ENCODE peak calls at places on chromosomes 4 and X, in ten cellular contexts. X is Right ventricle myocardium inferior; E is AG04449; V is astrocyte of the cerebellum; O is right lobe of liver; C is stimulated activated CD4-positive, alpha-beta T cell treated with anti-CD3 and anti-CD28 coated beads, Interleukin-4, amount 100 ng/mL, for 24 hours; I is H4; P is substantia nigra; U is sigmoid colon; N is foreskin keratinocyte. D is an unnamed sample.

GRCh38 chrX:21770631-21771321 is 12.9 kb upstream of the SMPX start:
- DNase-seq in X (no peak), E (no peak), V (no peak), O (peak; percentile 18), C (no peak), I (peak; percentile 88), P (no peak), U (no peak), N (no peak), D (no peak)

GRCh38 chr4:37737456-37737855 is 51.3 kb upstream of the RELL1 start:
- DNase-seq in X (no peak), E (peak; percentile 14), V (no peak), O (no peak), C (no peak), I (no peak), P (no peak), U (no peak), N (peak; percentile 73), D (no peak)

GRCh38 chr4:37728064-37728463 is 41.9 kb upstream of the RELL1 start:
- DNase-seq in X (no peak), E (no peak), V (no peak), O (no peak), C (no peak), I (no peak), P (no peak), U (no peak), N (peak; percentile 53), D (no peak)

GRCh38 chr4:150280975-150281374 is 202.7 kb downstream of the DCLK2 start:
- DNase-seq in X (no peak), E (no peak), V (no peak), O (no peak), C (no peak), I (no peak), P (no peak), U (no peak), N (peak; percentile 22), D (no peak)

GRCh38 chr4:149823770-149824221 is 8.2 kb upstream of the IQCM start:
- DNase-seq in X (no peak), E (peak; percentile 52), V (peak; percentile 58), O (no peak), C (no peak), I (peak; percentile 60), P (no peak), U (no peak), N (peak; percentile 86), D (no peak)

GRCh38 chr4:74823194-74823593 is 28.9 kb upstream of the BTC start:
- DNase-seq in X (no peak), E (no peak), V (no peak), O (no peak), C (no peak), I (no peak), P (no peak), U (no peak), N (no peak), D (no peak)

GRCh38 chrX:141220342-141221008 is 21.8 kb downstream of the SPANXC start:
- DNase-seq in X (no peak), E (peak; percentile 14), V (peak; percentile 70), O (no peak), C (no peak), I (peak; percentile 73), P (no peak), U (no peak), N (peak; percentile 71), D (no peak)

GRCh38 chr4:183541081-183542045 is 36.5 kb downstream of the ING2 start:
- DNase-seq in X (no peak), E (no peak), V (no peak), O (no peak), C (no peak), I (no peak), P (no peak), U (no peak), N (no peak), D (no peak)

GRCh38 chr4:47936336-47936735 is 22.0 kb upstream of the NFXL1 start:
- DNase-seq in X (no peak), E (no peak), V (no peak), O (no peak), C (no peak), I (no peak), P (no peak), U (no peak), N (no peak), D (no peak)

GRCh38 chr4:26719954-26720552 is 136.2 kb downstream of the TBC1D19 start:
- DNase-seq in X (no peak), E (no peak), V (no peak), O (no peak), C (no peak), I (peak; percentile 35), P (no peak), U (no peak), N (no peak), D (no peak)

GRCh38 chrX:11113731-11114130 is 2.6 kb downstream of the HCCS start:
- DNase-seq in X (no peak), E (no peak), V (no peak), O (no peak), C (no peak), I (no peak), P (no peak), U (no peak), N (peak; percentile 37), D (no peak)

GRCh38 chr4:80073362-80074008 is 456 bp upstream of the ANTXR2 start:
- DNase-seq in X (peak; percentile 45), E (no peak), V (no peak), O (no peak), C (peak; percentile 11), I (no peak), P (no peak), U (no peak), N (no peak), D (no peak)

GRCh38 chr4:76892601-76893000 is 5.3 kb downstream of the SOWAHB start:
- DNase-seq in X (no peak), E (no peak), V (no peak), O (no peak), C (no peak), I (no peak), P (no peak), U (no peak), N (peak; percentile 94), D (no peak)

GRCh38 chr4:166972071-166972470 is 262.2 kb downstream of the SPOCK3 start:
- DNase-seq in X (no peak), E (no peak), V (no peak), O (no peak), C (no peak), I (peak; percentile 24), P (no peak), U (no peak), N (peak; percentile 88), D (no peak)

GRCh38 chr4:152860057-152860456 is 76.1 kb upstream of the FHDC1 start:
- DNase-seq in X (no peak), E (no peak), V (no peak), O (no peak), C (no peak), I (no peak), P (no peak), U (no peak), N (peak; percentile 47), D (no peak)

GRCh38 chr4:14719053-14719452 is 283.2 kb upstream of the CPEB2 start:
- DNase-seq in X (no peak), E (no peak), V (peak; percentile 75), O (no peak), C (no peak), I (peak; percentile 61), P (no peak), U (no peak), N (peak; percentile 22), D (no peak)

GRCh38 chrX:151984891-151985290 is 10.4 kb upstream of the GABRE start:
- DNase-seq in X (no peak), E (no peak), V (no peak), O (no peak), C (no peak), I (no peak), P (no peak), U (no peak), N (no peak), D (no peak)

GRCh38 chr4:61220556-61220955 is 20.4 kb downstream of the ADGRL3 start:
- DNase-seq in X (no peak), E (no peak), V (no peak), O (no peak), C (no peak), I (no peak), P (no peak), U (no peak), N (peak; percentile 26), D (no peak)

GRCh38 chr4:48341776-48342558 is 638 bp downstream of the SLAIN2 start:
- DNase-seq in X (peak; percentile 87), E (no peak), V (no peak), O (peak; percentile 69), C (peak; percentile 46), I (peak; percentile 31), P (peak; percentile 51), U (peak; percentile 81), N (peak; percentile 26), D (peak; percentile 94)

GRCh38 chrX:46618947-46619346 is 45.4 kb downstream of the CHST7 start:
- DNase-seq in X (no peak), E (no peak), V (no peak), O (no peak), C (no peak), I (no peak), P (no peak), U (no peak), N (no peak), D (no peak)

GRCh38 chr4:24912252-24913098 is at the start of gene CCDC149:
- DNase-seq in X (peak; percentile 87), E (no peak), V (no peak), O (peak; percentile 88), C (no peak), I (peak; percentile 47), P (no peak), U (peak; percentile 84), N (peak; percentile 63), D (no peak)

GRCh38 chr4:26959654-26960047 is 99.0 kb downstream of the STIM2 start:
- DNase-seq in X (no peak), E (no peak), V (no peak), O (no peak), C (no peak), I (no peak), P (no peak), U (no peak), N (no peak), D (no peak)

GRCh38 chrX:17706676-17707075 is 30.6 kb upstream of the SCML1 start:
- DNase-seq in X (no peak), E (peak; percentile 65), V (no peak), O (no peak), C (no peak), I (no peak), P (no peak), U (no peak), N (peak; percentile 77), D (no peak)

GRCh38 chr4:89420507-89420906 is 112.9 kb upstream of the GPRIN3 start:
- DNase-seq in X (no peak), E (no peak), V (no peak), O (no peak), C (no peak), I (no peak), P (no peak), U (no peak), N (no peak), D (no peak)

GRCh38 chr4:57132746-57133142 is 22.6 kb upstream of the IGFBP7 start:
- DNase-seq in X (no peak), E (no peak), V (no peak), O (no peak), C (no peak), I (no peak), P (no peak), U (no peak), N (peak; percentile 8), D (no peak)

GRCh38 chr4:81635747-81636146 is 164.0 kb upstream of the RASGEF1B start:
- DNase-seq in X (no peak), E (no peak), V (no peak), O (peak; percentile 63), C (no peak), I (peak; percentile 21), P (peak; percentile 6), U (peak; percentile 69), N (peak; percentile 66), D (no peak)